ENCODE peak calls at places on chromosomes 6 and 20, in six cellular contexts. Z is cardiac fibroblast, F is aorta, W is dorsolateral prefrontal cortex, X is BE2C, U is heart left ventricle. L is an unnamed sample.
A peak's percentile ranks its signal among the peaks of the same experiment; 100 is the strongest.

GRCh38 chr20:2745936-2746635 is 53.5 kb downstream of the EBF4 start:
- DNase-seq in Z (no peak), F (no peak), W (no peak), X (no peak), U (no peak), L (no peak)

GRCh38 chr6:132072831-132073230 is 121.7 kb upstream of the CCN2 start:
- DNase-seq in Z (no peak), F (no peak), W (no peak), X (no peak), U (no peak), L (no peak)

GRCh38 chr20:57388953-57389694 is 2.1 kb upstream of the RBM38 start:
- DNase-seq in Z (peak; percentile 56), F (peak; percentile 90), W (no peak), X (peak; percentile 17), U (peak; percentile 84), L (peak; percentile 81)

GRCh38 chr20:40494238-40494637 is 194.8 kb downstream of the MAFB start:
- DNase-seq in Z (no peak), F (peak; percentile 83), W (no peak), X (no peak), U (peak; percentile 28), L (no peak)

GRCh38 chr20:18137412-18138265 is at the start of the genes KAT14 and PET117:
- DNase-seq in Z (peak; percentile 92), F (peak; percentile 95), W (peak; percentile 78), X (peak; percentile 90), U (peak; percentile 92), L (peak; percentile 91)

GRCh38 chr6:47787620-47788497 is 6.0 kb downstream of the OPN5 start:
- DNase-seq in Z (peak; percentile 72), F (peak; percentile 41), W (peak; percentile 43), X (peak; percentile 68), U (peak; percentile 27), L (peak; percentile 32)

GRCh38 chr20:1965520-1966278 is 28.2 kb downstream of the PDYN start:
- DNase-seq in Z (peak; percentile 72), F (peak; percentile 77), W (peak; percentile 77), X (peak; percentile 66), U (peak; percentile 54), L (peak; percentile 71)

GRCh38 chr6:73854998-73855718 is 159.2 kb downstream of the CD109 start:
- DNase-seq in Z (peak; percentile 87), F (no peak), W (no peak), X (peak; percentile 33), U (peak; percentile 23), L (no peak)

GRCh38 chr20:6381887-6382286 is 259.1 kb upstream of the FERMT1 start:
- DNase-seq in Z (peak; percentile 55), F (no peak), W (no peak), X (no peak), U (no peak), L (no peak)

GRCh38 chr6:126657556-126658129 is 317.7 kb downstream of the CENPW start:
- DNase-seq in Z (peak; percentile 71), F (no peak), W (no peak), X (peak; percentile 48), U (no peak), L (no peak)

GRCh38 chr20:18524646-18525045 is 16.9 kb downstream of the SEC23B start:
- DNase-seq in Z (peak; percentile 84), F (no peak), W (no peak), X (no peak), U (no peak), L (no peak)

GRCh38 chr20:33940701-33941100 is 53.0 kb upstream of the RALY start:
- DNase-seq in Z (no peak), F (no peak), W (no peak), X (no peak), U (no peak), L (no peak)

GRCh38 chr6:149166324-149166723 is 151.2 kb upstream of the TAB2 start:
- DNase-seq in Z (no peak), F (no peak), W (no peak), X (peak; percentile 49), U (no peak), L (no peak)

GRCh38 chr6:53829698-53830221 is 35.0 kb downstream of the LRRC1 start:
- DNase-seq in Z (no peak), F (no peak), W (no peak), X (no peak), U (no peak), L (no peak)

GRCh38 chr6:91020741-91021140 is 433.9 kb upstream of the MAP3K7 start:
- DNase-seq in Z (no peak), F (no peak), W (no peak), X (no peak), U (no peak), L (no peak)

GRCh38 chr20:38680492-38681118 is 43.7 kb upstream of the SLC32A1 start:
- DNase-seq in Z (peak; percentile 41), F (no peak), W (no peak), X (no peak), U (peak; percentile 16), L (no peak)

GRCh38 chr20:49286689-49287551 is 9.1 kb upstream of the ZNFX1 start:
- DNase-seq in Z (peak; percentile 38), F (no peak), W (no peak), X (no peak), U (no peak), L (no peak)

GRCh38 chr6:119742188-119742803 is 392.7 kb upstream of the MAN1A1 start:
- DNase-seq in Z (peak; percentile 61), F (peak; percentile 58), W (peak; percentile 56), X (peak; percentile 77), U (peak; percentile 32), L (peak; percentile 56)

GRCh38 chr20:674936-675452 is 608 bp downstream of the SCRT2 start:
- DNase-seq in Z (no peak), F (no peak), W (no peak), X (peak; percentile 24), U (no peak), L (no peak)

GRCh38 chr6:170187669-170188566 is 103.0 kb downstream of the DLL1 start:
- DNase-seq in Z (no peak), F (no peak), W (no peak), X (no peak), U (no peak), L (no peak)

GRCh38 chr6:121686611-121687023 is 251.2 kb downstream of the GJA1 start:
- DNase-seq in Z (no peak), F (peak; percentile 35), W (no peak), X (peak; percentile 14), U (no peak), L (peak; percentile 70)

GRCh38 chr6:1522779-1523178 is 86.9 kb upstream of the FOXC1 start:
- DNase-seq in Z (no peak), F (no peak), W (no peak), X (no peak), U (no peak), L (no peak)

DNA sequence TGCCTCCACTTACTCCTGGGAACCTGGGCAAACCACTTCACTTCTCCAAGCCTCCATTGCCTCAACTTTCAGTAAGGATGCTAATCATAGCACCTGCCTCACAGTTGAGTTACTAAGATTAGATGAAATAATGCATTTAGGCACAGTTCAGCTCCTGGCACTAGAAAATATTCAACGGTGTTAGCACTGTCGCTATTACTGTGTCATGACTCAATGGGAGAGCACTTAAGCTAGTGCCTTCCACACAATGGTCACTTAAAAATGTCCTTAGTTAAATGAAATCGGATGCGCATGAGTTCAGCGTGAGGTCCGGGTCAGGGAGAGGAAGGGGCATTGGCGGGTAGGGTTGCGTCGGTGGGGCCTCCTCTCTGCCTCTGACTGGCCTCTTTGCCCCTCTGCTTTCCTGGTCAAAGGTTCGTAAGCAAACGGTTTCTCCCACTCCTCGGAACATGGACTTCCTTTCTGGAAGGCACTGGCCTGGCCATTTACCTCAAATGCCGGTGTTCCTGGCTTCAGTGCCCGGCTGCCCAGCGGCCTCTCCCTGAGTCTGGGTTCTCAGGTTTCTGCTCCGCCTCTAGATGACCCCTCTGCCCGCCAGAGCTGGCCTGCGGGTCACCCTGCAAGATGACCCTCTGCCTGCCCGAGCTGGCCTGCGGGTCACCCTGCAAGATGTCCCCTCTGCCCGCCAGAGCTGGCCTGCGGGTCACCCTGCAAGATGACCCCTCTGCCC is 123.8 kb upstream of the QKI start:
- DNase-seq in Z (no peak), F (no peak), W (no peak), X (no peak), U (no peak), L (no peak)
- H3K4me3 ChIP-seq in Z (no peak overlapping the region), F (no peak overlapping the region), W (no peak overlapping the region), X (no peak overlapping the region), U (no peak overlapping the region), L (no peak overlapping the region)

GRCh38 chr20:47318596-47319516 is 37.6 kb downstream of the ZMYND8 start:
- DNase-seq in Z (peak; percentile 80), F (peak; percentile 75), W (peak; percentile 60), X (peak; percentile 43), U (peak; percentile 74), L (peak; percentile 58)

GRCh38 chr20:47317127-47317895 is 39.2 kb downstream of the ZMYND8 start:
- DNase-seq in Z (peak; percentile 99), F (peak; percentile 91), W (no peak), X (no peak), U (peak; percentile 87), L (peak; percentile 26)

GRCh38 chr20:47319517-47320252 is 36.8 kb downstream of the ZMYND8 start:
- DNase-seq in Z (peak; percentile 57), F (peak; percentile 63), W (peak; percentile 63), X (no peak), U (peak; percentile 57), L (peak; percentile 75)

GRCh38 chr20:47316776-47317126 is 39.7 kb downstream of the ZMYND8 start:
- DNase-seq in Z (no peak), F (no peak), W (no peak), X (no peak), U (no peak), L (no peak)

DNA sequence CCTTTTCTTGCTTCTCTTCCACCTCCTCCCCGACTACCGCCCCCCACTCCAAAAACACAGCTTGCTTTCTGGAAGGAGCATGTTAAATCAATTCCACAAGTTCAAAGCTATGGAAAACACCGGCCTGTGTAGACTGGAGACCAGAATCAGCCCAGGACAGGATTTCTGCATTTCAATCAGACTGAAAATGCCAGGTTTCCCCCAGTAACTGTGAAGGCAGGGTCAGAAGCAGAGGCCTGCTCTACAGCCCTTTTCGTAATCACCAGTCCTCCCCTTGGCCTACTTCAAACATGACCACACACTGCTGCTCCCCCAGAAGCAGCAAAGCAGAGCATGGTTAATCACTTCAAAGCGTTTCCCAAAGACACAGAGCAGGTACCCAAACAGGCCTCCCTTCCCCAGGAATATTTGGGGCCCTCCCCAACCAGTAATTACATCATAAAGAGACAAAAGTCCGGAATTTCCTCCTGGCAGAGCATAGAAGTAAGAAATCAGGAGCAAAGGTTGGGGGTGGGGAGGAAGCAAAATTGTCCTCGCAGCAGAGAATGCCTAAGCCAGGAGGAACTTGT is 38.4 kb downstream of the ZMYND8 start:
- DNase-seq in Z (peak; percentile 95), F (peak; percentile 54), W (no peak), X (no peak), U (no peak), L (no peak)
- H3K4me3 ChIP-seq in Z (no peak overlapping the region), F (no peak overlapping the region), W (no peak overlapping the region), X (no peak overlapping the region), U (peak overlapping the region; percentile 32), L (peak overlapping the region; percentile 25)

GRCh38 chr20:23224806-23225205 is 125.8 kb upstream of the NXT1 start:
- DNase-seq in Z (no peak), F (no peak), W (no peak), X (no peak), U (no peak), L (no peak)
- H3K4me3 ChIP-seq in Z (no peak overlapping the region), F (no peak overlapping the region), W (no peak overlapping the region), X (no peak overlapping the region), U (no peak overlapping the region), L (no peak overlapping the region)

DNA sequence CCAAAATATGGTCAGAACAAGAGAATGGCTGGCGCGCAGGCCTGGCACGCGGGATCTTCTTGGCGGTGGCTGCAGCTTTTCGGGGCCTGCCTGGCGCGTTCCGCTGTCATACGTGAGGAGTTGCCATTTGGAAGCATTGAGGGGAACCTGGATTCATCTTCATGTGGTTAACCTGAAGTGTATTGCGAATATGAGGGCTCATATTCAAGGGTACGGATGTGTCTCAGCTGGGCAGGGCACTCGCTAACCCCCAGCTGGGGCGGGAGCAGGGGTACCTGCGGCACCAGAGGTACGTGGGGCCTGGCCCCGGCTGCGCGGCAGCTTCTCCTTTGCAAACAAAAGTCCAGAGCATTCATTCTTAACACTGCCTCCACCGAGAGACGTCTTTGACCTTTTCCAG is 605.6 kb downstream of the QKI start:
- DNase-seq in Z (no peak), F (no peak), W (no peak), X (no peak), U (no peak), L (no peak)
- H3K4me3 ChIP-seq in Z (no peak overlapping the region), F (no peak overlapping the region), W (no peak overlapping the region), X (no peak overlapping the region), U (no peak overlapping the region), L (no peak overlapping the region)